ENCODE peak calls at places on chromosome 3, in ten cellular contexts. J is AG09319, O is hepatocyte, N is RWPE1, F is GM20000, S is adrenal gland, Y is fibroblast of the aortic adventitia, T is mucosa of descending colon, D is psoas muscle, C is colonic mucosa. K is an unnamed sample.
A peak's percentile ranks its signal among the peaks of the same experiment; 100 is the strongest.

GRCh38 chr3:4983739-4984510 is 4.7 kb downstream of the BHLHE40 start:
- DNase-seq in J (peak; percentile 70), O (peak; percentile 74), N (peak; percentile 62), F (peak; percentile 69), S (peak; percentile 59), Y (peak; percentile 97), T (peak; percentile 61), D (peak; percentile 61), C (peak; percentile 72), K (peak; percentile 83)

GRCh38 chr3:187777331-187778046 is 32.2 kb upstream of the BCL6 start:
- DNase-seq in J (no peak), O (no peak), N (no peak), F (no peak), S (no peak), Y (no peak), T (no peak), D (no peak), C (no peak), K (peak; percentile 75)

GRCh38 chr3:29346828-29347227 is 66.0 kb downstream of the RBMS3 start:
- DNase-seq in J (peak; percentile 75), O (peak; percentile 29), N (no peak), F (no peak), S (no peak), Y (peak; percentile 84), T (no peak), D (no peak), C (no peak), K (no peak)

GRCh38 chr3:89419647-89420141 is 312.3 kb downstream of the EPHA3 start:
- DNase-seq in J (no peak), O (no peak), N (no peak), F (no peak), S (no peak), Y (peak; percentile 2), T (no peak), D (no peak), C (no peak), K (no peak)

GRCh38 chr3:124582621-124583437 is 147.4 kb upstream of the UMPS start:
- DNase-seq in J (no peak), O (no peak), N (no peak), F (no peak), S (no peak), Y (no peak), T (no peak), D (no peak), C (no peak), K (no peak)

GRCh38 chr3:79039192-79039591 is 728.6 kb downstream of the ROBO1 start:
- DNase-seq in J (no peak), O (no peak), N (no peak), F (no peak), S (no peak), Y (peak; percentile 59), T (no peak), D (no peak), C (no peak), K (no peak)

GRCh38 chr3:129123314-129124060 is 1.9 kb upstream of the RAB43 start:
- DNase-seq in J (peak; percentile 23), O (peak; percentile 45), N (no peak), F (peak; percentile 37), S (no peak), Y (peak; percentile 16), T (peak; percentile 50), D (no peak), C (peak; percentile 66), K (no peak)

GRCh38 chr3:102410616-102411015 is 24.2 kb upstream of the ZPLD1 start:
- DNase-seq in J (no peak), O (no peak), N (no peak), F (no peak), S (no peak), Y (no peak), T (no peak), D (no peak), C (no peak), K (no peak)

GRCh38 chr3:134028486-134029255 is 1.1 kb downstream of the SLCO2A1 start:
- DNase-seq in J (no peak), O (no peak), N (no peak), F (no peak), S (no peak), Y (no peak), T (no peak), D (no peak), C (peak; percentile 17), K (no peak)

GRCh38 chr3:149581681-149582349 is 76.0 kb downstream of the WWTR1 start:
- DNase-seq in J (no peak), O (peak; percentile 57), N (peak; percentile 85), F (no peak), S (peak; percentile 51), Y (peak; percentile 85), T (no peak), D (peak; percentile 52), C (no peak), K (no peak)

GRCh38 chr3:172087198-172087597 is 47.8 kb downstream of the FNDC3B start:
- DNase-seq in J (no peak), O (no peak), N (peak; percentile 21), F (no peak), S (no peak), Y (no peak), T (no peak), D (no peak), C (no peak), K (no peak)

DNA sequence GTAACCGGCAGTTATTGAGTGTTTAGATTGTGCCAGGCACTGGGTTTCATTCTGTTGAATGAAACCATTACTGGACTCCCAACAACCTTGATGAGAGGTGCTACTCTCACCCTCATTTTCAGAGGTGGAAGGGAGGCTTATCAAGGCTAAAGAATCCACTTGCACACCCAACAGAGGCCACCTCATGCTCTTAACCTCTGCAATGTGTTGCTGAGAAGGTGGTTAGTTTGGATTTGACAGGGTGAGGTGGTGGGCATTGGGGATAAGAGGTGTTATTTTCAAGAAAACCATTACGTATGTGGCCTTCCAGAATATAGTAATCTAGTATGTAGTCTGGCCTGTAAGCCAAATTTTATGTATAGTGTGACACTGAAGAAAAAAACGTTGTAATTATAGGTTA is 73.1 kb downstream of the FHIT start:
- DNase-seq in J (no peak), O (no peak), N (no peak), F (no peak), S (no peak), Y (no peak), T (no peak), D (no peak), C (no peak), K (no peak)
- TF ChIP-seq CTCF in J (no peak), O (no peak), N (no peak), F (no peak), S (no peak), Y (no peak), T (no peak), D (no peak), C (no peak), K (no peak)

DNA sequence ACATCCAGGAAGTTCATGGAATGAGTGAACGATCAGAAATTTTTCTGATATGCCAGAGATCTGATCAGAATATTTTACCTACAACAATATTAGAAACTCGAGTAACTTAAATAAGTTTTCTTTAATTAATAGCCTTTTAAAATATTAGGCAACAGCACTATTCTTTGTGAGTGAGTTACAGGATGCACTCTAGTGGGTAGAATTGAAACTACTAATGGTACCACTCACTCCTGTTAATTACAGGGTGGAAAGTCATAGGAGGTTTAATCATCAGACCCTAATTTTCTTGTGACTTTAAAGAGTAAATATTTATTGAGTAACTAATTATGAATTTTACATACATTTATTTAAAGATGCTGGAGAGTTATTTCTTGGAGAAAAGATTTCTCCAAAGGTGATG is 217.3 kb downstream of the CACNA2D3 start:
- DNase-seq in J (no peak), O (no peak), N (no peak), F (no peak), S (no peak), Y (no peak), T (no peak), D (no peak), C (no peak), K (no peak)
- TF ChIP-seq CTCF in J (no peak), O (peak; percentile 28), N (no peak), F (no peak), S (no peak), Y (no peak), T (no peak), D (no peak), C (no peak), K (no peak)

GRCh38 chr3:18883553-18883952 is 264.8 kb upstream of the KCNH8 start:
- DNase-seq in J (no peak), O (no peak), N (no peak), F (no peak), S (no peak), Y (no peak), T (no peak), D (no peak), C (no peak), K (no peak)

GRCh38 chr3:18891641-18892040 is 256.7 kb upstream of the KCNH8 start:
- DNase-seq in J (no peak), O (no peak), N (no peak), F (no peak), S (no peak), Y (no peak), T (no peak), D (no peak), C (no peak), K (peak; percentile 40)

GRCh38 chr3:18885612-18886011 is 262.7 kb upstream of the KCNH8 start:
- DNase-seq in J (no peak), O (no peak), N (no peak), F (no peak), S (no peak), Y (no peak), T (no peak), D (no peak), C (no peak), K (no peak)

GRCh38 chr3:18890459-18890858 is 257.9 kb upstream of the KCNH8 start:
- DNase-seq in J (no peak), O (no peak), N (no peak), F (no peak), S (no peak), Y (no peak), T (no peak), D (no peak), C (no peak), K (no peak)

GRCh38 chr3:18888370-18888769 is 259.9 kb upstream of the KCNH8 start:
- DNase-seq in J (no peak), O (no peak), N (no peak), F (no peak), S (no peak), Y (no peak), T (no peak), D (no peak), C (no peak), K (no peak)
- TF ChIP-seq CTCF in J (no peak), O (peak; percentile 30), N (no peak), F (no peak), S (no peak), Y (no peak), T (no peak), D (no peak), C (no peak), K (no peak)

DNA sequence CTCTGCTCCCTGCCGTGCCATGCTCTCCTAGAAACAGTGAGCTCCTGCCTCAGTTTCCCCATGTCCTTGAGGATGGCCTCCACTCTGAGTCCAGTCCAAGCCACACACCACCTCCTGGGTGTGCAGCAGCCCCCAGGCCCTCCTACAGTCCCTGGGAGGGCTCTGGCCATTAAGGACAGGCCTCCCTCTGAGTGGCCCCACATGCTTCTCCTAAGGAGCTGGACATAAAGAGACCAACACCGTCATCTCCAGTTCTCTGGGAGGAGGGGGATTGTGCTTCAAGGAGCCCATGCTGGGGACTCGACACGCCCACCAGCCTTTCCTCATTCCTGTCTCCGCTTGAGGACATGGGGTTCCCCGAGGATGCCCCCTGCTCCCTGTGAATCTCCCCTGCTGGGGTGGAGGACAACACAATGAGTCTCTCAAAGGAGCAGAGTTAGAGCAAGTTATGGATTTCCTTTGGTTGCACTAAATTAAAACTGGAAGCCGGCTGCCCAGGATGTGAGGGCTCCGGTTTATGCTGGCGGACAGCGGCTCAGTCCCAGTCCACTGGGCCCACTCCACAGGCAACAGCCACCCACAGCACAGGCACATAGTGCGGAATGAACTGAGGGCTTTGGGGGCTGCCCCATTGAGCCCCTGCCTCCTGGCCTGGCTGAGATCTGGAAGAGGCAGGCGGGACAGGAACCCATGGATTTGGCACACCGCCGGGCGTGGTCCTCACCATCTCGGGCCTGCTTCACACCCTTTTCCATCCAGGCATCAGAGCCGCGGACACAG is 165.6 kb upstream of the IQSEC1 start:
- DNase-seq in J (no peak), O (no peak), N (no peak), F (no peak), S (no peak), Y (no peak), T (no peak), D (no peak), C (no peak), K (no peak)
- TF ChIP-seq CTCF in J (no peak), O (no peak), N (no peak), F (no peak), S (no peak), Y (no peak), T (no peak), D (no peak), C (no peak), K (no peak)

K was measured in activated CD8-positive, alpha-beta T cell treated with anti-CD3 and anti-CD28 coated beads for 36 hours.